ENCODE peak calls at places on chromosome 2, in four cellular contexts. I is T-helper 17 cell; F is stimulated activated CD4-positive, alpha-beta T cell treated with anti-CD3 and anti-CD28 coated beads, Interleukin-12 subunit alpha, Interleukin-12 subunit beta, amount 100 ng/mL, for 24 hours; Z is skeletal muscle cell. M is an unnamed sample.

GRCh38 chr2:85920810-85921545 is 32.2 kb upstream of the ST3GAL5 start:
- DNase-seq in F (no peak), Z (no peak), I (no peak), M (no peak)

GRCh38 chr2:135820003-135820618 is 16.9 kb downstream of the LCT start:
- DNase-seq in Z (no peak), I (no peak), F (peak), M (peak)

GRCh38 chr2:229728360-229728759 is 14.0 kb upstream of the DNER start:
- DNase-seq in Z (no peak), I (no peak), F (no peak), M (no peak)

GRCh38 chr2:133919285-133919684 is 334.6 kb upstream of the MGAT5 start:
- DNase-seq in F (no peak), Z (no peak), I (no peak), M (no peak)

GRCh38 chr2:167157523-167157922 is 269.2 kb downstream of the XIRP2 start:
- DNase-seq in I (no peak), Z (no peak), F (no peak), M (no peak)

GRCh38 chr2:37721219-37721600 is 49.8 kb upstream of the CDC42EP3 start:
- DNase-seq in Z (no peak), F (no peak), I (no peak), M (no peak)

GRCh38 chr2:79882548-79882947 is 369.7 kb downstream of the CTNNA2 start:
- DNase-seq in F (no peak), I (no peak), Z (no peak), M (no peak)

GRCh38 chr2:163155279-163155883 is 316.8 kb upstream of the KCNH7 start:
- DNase-seq in F (no peak), I (no peak), Z (no peak), M (no peak)

GRCh38 chr2:48356701-48357322 is 173.1 kb upstream of the STON1 start:
- DNase-seq in Z (no peak), F (no peak), I (no peak), M (peak)